ENCODE peak calls at places on chromosomes 11 and 22, in nine cellular contexts. J is dorsolateral prefrontal cortex, Q is HCT116, O is upper lobe of left lung, E is lower leg skin, S is fibroblast of lung, L is colonic mucosa, C is right lobe of liver, F is epithelial cell of esophagus. P is an unnamed sample.

GRCh38 chr11:88886796-88887195 is 179.0 kb downstream of the GRM5 start:
- DNase-seq in J (no peak), Q (peak; percentile 55), F (peak; percentile 60), E (no peak), L (peak; percentile 33), S (peak; percentile 37), C (peak; percentile 56), O (no peak), P (no peak)

GRCh38 chr11:17978553-17979287 is 34.1 kb downstream of the SERGEF start:
- DNase-seq in S (peak; percentile 56), Q (no peak), L (peak; percentile 35), C (peak; percentile 80), E (no peak), J (peak; percentile 57), O (peak; percentile 33), F (peak; percentile 72), P (peak; percentile 49)

GRCh38 chr11:14700593-14700992 is 57.0 kb downstream of the PDE3B start:
- DNase-seq in J (no peak), Q (no peak), O (no peak), S (peak; percentile 6), F (no peak), C (no peak), E (no peak), L (no peak), P (no peak)

GRCh38 chr11:33893711-33894401 is 2.0 kb upstream of the LMO2 start:
- DNase-seq in C (no peak), S (no peak), L (no peak), E (no peak), J (no peak), Q (no peak), O (no peak), F (no peak), P (no peak)

GRCh38 chr11:20162340-20162739 is 2.1 kb upstream of the DBX1 start:
- DNase-seq in O (no peak), C (no peak), L (no peak), F (no peak), Q (no peak), S (no peak), E (no peak), J (no peak), P (no peak)

GRCh38 chr22:35889071-35889470 is 139.6 kb downstream of the RBFOX2 start:
- DNase-seq in F (no peak), S (no peak), E (no peak), C (no peak), Q (no peak), O (no peak), J (no peak), L (no peak), P (no peak)

GRCh38 chr11:118003021-118003423 is 16.8 kb downstream of the IL10RA start:
- DNase-seq in C (peak; percentile 28), O (no peak), S (no peak), F (no peak), Q (no peak), E (no peak), L (no peak), J (no peak), P (no peak)

GRCh38 chr11:119912214-119912613 is 183.2 kb upstream of the NECTIN1 start:
- DNase-seq in C (no peak), S (no peak), E (no peak), L (no peak), O (no peak), F (no peak), J (no peak), Q (no peak), P (no peak)

GRCh38 chr11:70437111-70437784 is 38.9 kb downstream of the CTTN start:
- DNase-seq in J (no peak), E (no peak), Q (no peak), C (no peak), S (no peak), L (no peak), F (no peak), O (no peak), P (no peak)

GRCh38 chr22:25368271-25368670 is 148.8 kb downstream of the CRYBB2 start:
- DNase-seq in F (peak; percentile 65), O (no peak), E (peak; percentile 24), L (peak; percentile 72), J (no peak), C (no peak), S (peak; percentile 73), Q (no peak), P (no peak)

GRCh38 chr11:15852179-15852578 is 504.2 kb downstream of the SOX6 start:
- DNase-seq in E (no peak), L (no peak), C (peak; percentile 50), F (peak; percentile 61), S (peak; percentile 45), Q (peak; percentile 19), J (no peak), O (no peak), P (no peak)

GRCh38 chr11:65571420-65571819 is 918 bp upstream of the FAM89B start:
- DNase-seq in E (no peak), L (no peak), Q (no peak), J (no peak), F (no peak), O (no peak), C (no peak), S (no peak), P (no peak)

DNA sequence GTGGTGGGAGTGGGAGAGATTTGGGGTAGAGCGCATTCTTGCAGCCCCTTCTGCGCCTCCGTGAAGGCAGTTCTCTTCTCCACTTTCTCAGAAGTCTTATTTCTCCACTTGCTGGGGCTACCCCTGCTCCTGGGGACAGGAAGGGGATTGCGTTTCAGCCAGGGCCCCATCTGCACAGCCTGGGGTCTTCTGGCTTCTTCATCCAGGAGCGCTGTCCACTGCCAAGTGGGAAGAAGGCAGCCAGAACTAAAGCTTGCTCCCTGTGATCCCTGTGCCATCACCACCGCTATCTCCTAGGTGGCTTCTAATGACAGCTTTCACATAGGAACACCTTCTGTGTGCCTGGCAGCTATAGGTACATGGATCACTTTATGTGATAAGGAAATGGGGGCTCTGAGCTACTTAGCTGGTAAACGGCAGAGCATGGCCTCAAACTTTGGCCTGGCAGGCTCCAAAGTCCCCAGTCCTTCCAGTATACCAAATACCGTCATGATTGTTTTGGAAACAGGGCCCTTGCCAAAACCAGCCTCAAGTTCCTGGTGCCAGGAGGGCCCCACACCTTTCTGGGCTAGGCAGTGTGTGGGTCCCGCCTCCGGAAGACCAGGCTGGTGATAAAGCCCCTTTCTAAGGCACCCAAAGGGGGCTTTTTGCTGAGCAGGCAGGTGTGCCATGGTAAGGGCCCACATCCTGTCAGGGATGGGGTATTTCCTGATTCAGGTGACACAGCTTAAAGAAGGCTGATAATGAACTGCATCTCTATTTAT is 60.4 kb upstream of the PAX6 start:
- DNase-seq in F (no peak), S (no peak), Q (no peak), L (no peak), C (no peak), J (no peak), O (no peak), E (no peak), P (no peak)
- TF ChIP-seq CTCF in F (no peak), S (no peak), Q (no peak), L (no peak), C (no peak), J (no peak), O (no peak), E (no peak), P (no peak)

DNA sequence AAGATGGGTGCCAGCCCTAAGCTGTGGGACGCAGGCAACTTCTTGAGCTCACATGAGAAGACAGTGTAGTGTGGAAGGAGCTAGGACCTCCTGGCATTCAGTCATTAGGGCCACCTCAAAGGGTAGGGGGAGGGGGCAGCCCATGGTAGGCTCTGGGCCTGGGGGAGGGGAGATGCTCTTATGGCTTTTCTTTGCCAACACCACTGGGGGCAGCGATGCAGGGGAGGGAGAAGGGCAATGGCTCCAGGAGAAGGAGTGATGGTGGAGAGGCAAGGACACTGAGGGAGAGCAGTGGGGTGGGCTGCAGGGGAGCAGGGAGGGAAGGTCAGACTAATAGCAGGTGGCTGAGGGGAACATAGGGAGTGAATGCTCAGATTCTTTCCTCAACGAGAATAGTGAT is 63.3 kb upstream of the SUSD2 start:
- DNase-seq in C (no peak), O (no peak), E (no peak), L (no peak), J (no peak), S (no peak), F (no peak), Q (no peak), P (no peak)
- TF ChIP-seq CTCF in C (no peak), O (no peak), E (no peak), L (no peak), J (no peak), S (no peak), F (no peak), Q (peak; percentile 29), P (no peak)

DNA sequence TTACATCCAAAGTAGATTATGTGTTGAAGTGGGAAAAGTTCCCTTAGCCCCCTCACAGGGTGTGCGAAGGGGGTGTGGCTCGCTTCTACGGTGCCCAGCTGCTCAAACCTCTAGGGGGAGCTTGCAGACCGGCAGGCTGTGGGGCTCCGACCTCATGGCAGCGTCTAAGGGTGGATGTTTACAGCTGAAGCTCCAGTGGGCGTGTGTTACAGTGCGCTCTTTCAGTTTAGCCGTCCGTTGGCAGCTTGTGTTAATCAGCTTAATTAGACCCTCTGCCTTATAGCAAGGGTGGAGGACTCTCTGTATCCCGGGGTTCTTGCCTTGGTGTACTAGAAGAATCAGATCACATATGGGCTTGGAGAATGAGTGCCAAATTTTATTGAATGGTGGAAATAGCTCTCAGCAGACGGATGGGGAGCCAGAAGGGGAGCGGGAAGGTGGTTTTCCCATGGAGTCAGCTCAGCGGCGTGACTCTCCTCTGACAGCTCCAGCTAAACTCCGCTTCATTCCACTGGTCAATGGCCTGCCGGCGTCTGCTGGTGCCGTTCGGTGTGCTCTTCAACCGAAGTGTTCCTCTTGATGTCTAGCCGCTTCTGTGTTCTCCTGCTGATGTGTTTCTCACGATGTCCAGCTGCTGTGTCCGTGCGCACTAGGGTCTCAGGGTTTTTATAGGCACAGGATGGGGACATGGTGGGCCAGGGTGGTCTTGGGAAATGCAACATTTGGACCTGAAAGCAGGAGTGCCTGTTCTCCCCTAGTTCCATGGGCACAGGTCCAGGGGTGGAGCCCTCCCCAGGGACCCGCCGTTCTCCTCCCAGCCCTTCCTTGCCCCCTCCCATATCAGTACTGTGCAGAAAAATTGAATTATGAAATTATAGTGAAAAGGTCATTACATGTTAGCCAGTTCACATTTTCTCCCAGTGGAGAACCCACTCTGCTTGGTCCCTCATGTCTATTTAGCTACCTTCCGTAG is 28.6 kb upstream of the OR10G7 start:
- DNase-seq in Q (peak; percentile 42), F (peak; percentile 78), E (peak; percentile 21), C (no peak), S (peak; percentile 72), L (peak; percentile 59), J (no peak), O (peak; percentile 59), P (peak; percentile 46)
- TF ChIP-seq CTCF in Q (peak; percentile 79), F (peak; percentile 81), E (no peak), C (peak; percentile 47), S (peak; percentile 92), L (peak; percentile 54), J (peak; percentile 50), O (peak; percentile 36), P (peak; percentile 65)

DNA sequence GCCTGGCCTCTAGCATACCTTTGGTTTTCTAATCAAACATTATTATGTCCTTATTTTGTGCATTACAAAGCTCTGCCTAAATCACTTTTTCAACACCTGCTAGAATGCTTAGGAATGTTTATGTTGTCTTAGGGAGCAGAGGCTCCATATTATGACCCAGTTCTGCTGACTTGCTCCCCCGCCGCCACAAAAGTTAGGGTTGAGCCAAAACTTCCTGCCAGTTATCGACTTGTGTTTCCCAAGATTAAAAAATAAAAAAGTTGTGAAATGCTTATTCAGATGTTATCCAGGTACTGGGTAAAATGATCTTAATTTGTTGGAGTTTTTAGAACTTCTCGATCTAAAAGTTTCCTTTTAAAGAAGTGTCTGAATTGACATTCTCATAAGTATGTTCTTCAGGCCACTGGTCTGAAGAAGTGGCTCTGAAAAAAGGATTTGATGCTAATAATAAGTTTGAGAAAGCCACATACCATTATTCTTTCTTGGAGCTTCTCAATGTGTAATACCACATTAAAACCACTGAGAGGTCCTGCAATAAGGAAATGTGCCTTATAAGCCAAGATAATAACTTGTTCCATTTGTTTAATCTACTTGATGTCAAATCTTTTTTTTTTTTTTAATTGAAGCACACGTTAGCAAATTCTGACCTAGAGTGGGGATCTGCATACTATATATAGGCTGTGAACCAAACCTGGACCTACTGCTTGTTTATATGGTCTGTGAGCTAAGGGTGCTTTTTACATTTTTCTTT is 2.2 kb downstream of the RNF185 start:
- DNase-seq in J (no peak), C (peak; percentile 69), O (no peak), S (no peak), E (no peak), L (no peak), F (no peak), Q (no peak), P (no peak)
- TF ChIP-seq CTCF in J (no peak), C (no peak), O (no peak), S (no peak), E (no peak), L (no peak), F (no peak), Q (peak; percentile 21), P (no peak)

P was measured in progenitor cell of endocrine pancreas.